ENCODE peak calls at places on chromosomes 1 and 21, in ten cellular contexts. K, T, E, Z, S, C, L, B, H and J are unnamed samples.
A peak's percentile ranks its signal among the peaks of the same experiment; 100 is the strongest.

GRCh38 chr1:186208405-186209129 is 166.5 kb downstream of the TPR start:
- DNase-seq in K (no peak), T (no peak), E (no peak), Z (no peak), S (no peak), C (peak; percentile 67), L (no peak), B (no peak), H (no peak), J (no peak)

GRCh38 chr1:9700340-9700739 is 48.8 kb downstream of the PIK3CD start:
- DNase-seq in K (no peak), T (no peak), E (no peak), Z (peak; percentile 86), S (no peak), C (peak; percentile 94), L (no peak), B (peak; percentile 94), H (no peak), J (no peak)

GRCh38 chr1:36366091-36366661 is 19.5 kb downstream of the STK40 start:
- DNase-seq in K (peak; percentile 71), T (no peak), E (no peak), Z (no peak), S (no peak), C (peak; percentile 75), L (no peak), B (no peak), H (no peak), J (no peak)

GRCh38 chr1:101262601-101263348 is 26.0 kb downstream of the S1PR1 start:
- DNase-seq in K (no peak), T (no peak), E (no peak), Z (no peak), S (no peak), C (no peak), L (no peak), B (no peak), H (no peak), J (no peak)

GRCh38 chr1:105204836-105205371 is 1455.2 kb downstream of the AMY1C start:
- DNase-seq in K (no peak), T (no peak), E (no peak), Z (no peak), S (no peak), C (no peak), L (no peak), B (no peak), H (no peak), J (no peak)

GRCh38 chr1:10736623-10737267 is 59.7 kb downstream of the CASZ1 start:
- DNase-seq in K (no peak), T (no peak), E (no peak), Z (no peak), S (no peak), C (no peak), L (no peak), B (no peak), H (no peak), J (no peak)

GRCh38 chr1:183244466-183244865 is 58.4 kb downstream of the LAMC2 start:
- DNase-seq in K (peak; percentile 49), T (peak; percentile 97), E (no peak), Z (no peak), S (no peak), C (peak; percentile 28), L (no peak), B (no peak), H (peak; percentile 86), J (no peak)

GRCh38 chr1:21175324-21175669 is 1.4 kb downstream of the EIF4G3 start:
- DNase-seq in K (peak; percentile 52), T (no peak), E (no peak), Z (no peak), S (no peak), C (peak; percentile 27), L (no peak), B (peak; percentile 44), H (peak; percentile 71), J (no peak)

GRCh38 chr1:202074985-202075773 is 47.5 kb upstream of the GPR37L1 start:
- DNase-seq in K (no peak), T (no peak), E (peak; percentile 41), Z (no peak), S (no peak), C (no peak), L (no peak), B (no peak), H (no peak), J (no peak)

GRCh38 chr21:34670962-34671348 is 2.2 kb downstream of the CLIC6 start:
- DNase-seq in K (no peak), T (no peak), E (no peak), Z (no peak), S (no peak), C (no peak), L (no peak), B (no peak), H (no peak), J (no peak)

GRCh38 chr1:235056937-235057336 is 71.7 kb downstream of the TOMM20 start:
- DNase-seq in K (no peak), T (no peak), E (no peak), Z (peak; percentile 87), S (no peak), C (no peak), L (no peak), B (peak; percentile 89), H (no peak), J (no peak)

GRCh38 chr1:88013485-88013884 is 670.6 kb upstream of the PKN2 start:
- DNase-seq in K (no peak), T (no peak), E (no peak), Z (peak; percentile 38), S (no peak), C (no peak), L (no peak), B (peak; percentile 73), H (no peak), J (no peak)

DNA sequence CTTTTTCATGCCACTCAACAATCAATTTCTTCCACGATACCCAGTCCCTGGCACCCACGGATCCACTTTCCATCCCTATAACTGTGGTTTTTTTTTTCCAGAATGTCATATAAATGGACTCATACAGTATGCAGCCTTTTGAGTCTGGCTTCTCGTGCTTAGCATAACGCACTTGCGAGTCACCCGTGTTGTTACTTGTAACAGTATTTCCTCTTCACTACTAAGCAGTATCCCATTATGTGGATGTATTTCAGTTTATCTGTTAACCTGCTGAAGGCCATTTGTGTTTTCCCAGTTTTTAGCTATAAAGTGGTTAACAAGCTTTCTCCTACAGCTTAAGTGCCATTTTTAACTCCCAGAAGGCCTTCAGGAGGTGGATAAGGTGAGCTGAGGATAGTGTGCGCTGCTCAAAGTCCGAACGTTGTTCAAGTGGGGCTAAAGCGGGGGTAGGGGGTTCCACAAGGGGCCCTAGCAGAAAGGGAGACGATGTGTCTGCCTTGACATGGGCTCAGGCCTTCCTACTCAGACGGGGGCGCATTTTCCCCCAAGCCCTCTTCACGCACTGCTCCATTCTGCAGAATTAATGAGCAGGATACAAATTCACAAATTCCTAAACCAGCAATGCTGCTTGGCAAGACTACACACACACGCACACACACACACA is 770 bp downstream of the ADAR start:
- DNase-seq in K (no peak), T (peak; percentile 87), E (peak; percentile 40), Z (no peak), S (no peak), C (peak; percentile 79), L (peak; percentile 36), B (peak; percentile 42), H (no peak), J (no peak)
- TF ChIP-seq CTCF in K (no peak), T (no peak), E (no peak), Z (no peak), S (no peak), C (no peak), L (no peak), B (no peak), H (no peak), J (no peak)

GRCh38 chr1:77219166-77219887 is at the start of gene PIGK:
- DNase-seq in K (peak; percentile 84), T (peak; percentile 96), E (peak; percentile 84), Z (peak; percentile 75), S (peak; percentile 84), C (peak; percentile 79), L (peak; percentile 90), B (peak; percentile 91), H (peak; percentile 90), J (peak; percentile 38)
- TF ChIP-seq CTCF in K (no peak), T (no peak), E (no peak), Z (no peak), S (no peak), C (no peak), L (no peak), B (no peak), H (no peak), J (no peak)

GRCh38 chr1:240734001-240734400 is 122.0 kb upstream of the GREM2 start:
- DNase-seq in K (no peak), T (no peak), E (no peak), Z (no peak), S (no peak), C (no peak), L (no peak), B (no peak), H (no peak), J (no peak)

GRCh38 chr1:240737761-240738265 is 125.9 kb upstream of the GREM2 start:
- DNase-seq in K (no peak), T (no peak), E (no peak), Z (no peak), S (no peak), C (no peak), L (no peak), B (no peak), H (no peak), J (no peak)

GRCh38 chr1:240737268-240737667 is 125.3 kb upstream of the GREM2 start:
- DNase-seq in K (no peak), T (no peak), E (no peak), Z (no peak), S (no peak), C (peak; percentile 39), L (no peak), B (no peak), H (no peak), J (no peak)

GRCh38 chr1:240732390-240732789 is 120.4 kb upstream of the GREM2 start:
- DNase-seq in K (no peak), T (peak; percentile 13), E (no peak), Z (peak; percentile 70), S (no peak), C (peak; percentile 79), L (peak; percentile 20), B (peak; percentile 58), H (no peak), J (no peak)
- TF ChIP-seq CTCF in K (peak; percentile 23), T (no peak), E (peak; percentile 72), Z (peak; percentile 71), S (peak; percentile 74), C (peak; percentile 83), L (peak; percentile 40), B (peak; percentile 62), H (peak; percentile 10), J (no peak)

DNA sequence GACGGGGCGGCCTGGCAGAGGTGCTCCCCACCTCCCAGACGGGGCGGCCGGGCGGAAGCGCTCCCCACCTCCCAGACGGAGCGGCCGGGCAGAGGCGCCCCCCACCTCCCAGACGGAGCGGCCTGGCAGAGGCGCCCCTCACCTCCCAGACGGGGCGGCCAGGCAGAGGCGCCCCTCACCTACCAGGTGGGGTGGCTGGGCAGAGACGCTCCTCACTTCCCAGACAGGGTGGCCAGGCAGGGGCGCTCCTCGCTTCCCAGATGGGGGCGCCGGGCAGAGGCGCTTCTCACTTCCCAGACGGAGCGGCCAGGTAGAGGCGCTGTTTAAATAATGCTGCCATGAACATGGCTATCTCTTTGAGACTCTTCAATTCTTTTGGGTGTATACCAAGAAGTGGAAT is 43.7 kb upstream of the ATP6V1G3 start:
- DNase-seq in K (no peak), T (no peak), E (no peak), Z (no peak), S (no peak), C (no peak), L (no peak), B (no peak), H (no peak), J (no peak)
- TF ChIP-seq CTCF in K (no peak), T (no peak), E (no peak), Z (no peak), S (no peak), C (no peak), L (no peak), B (no peak), H (no peak), J (no peak)

GRCh38 chr1:161725888-161726630 is 4.7 kb downstream of the FCRLB start:
- DNase-seq in K (peak; percentile 57), T (peak; percentile 91), E (peak; percentile 49), Z (peak; percentile 19), S (peak; percentile 32), C (peak; percentile 38), L (peak; percentile 50), B (peak; percentile 43), H (peak; percentile 71), J (no peak)
- TF ChIP-seq CTCF in K (no peak), T (no peak), E (peak; percentile 19), Z (peak; percentile 24), S (peak; percentile 52), C (peak; percentile 39), L (peak; percentile 34), B (peak; percentile 30), H (peak; percentile 28), J (peak; percentile 37)